ENCODE peak calls at places on chromosomes 11 and 22, in seven cellular contexts. Z is DND-41, N is left lung, M is heart right ventricle, B is RWPE1, F is GM12865, V is HepG2. T is an unnamed sample.

GRCh38 chr22:40009231-40009769 is 14.5 kb downstream of the FAM83F start:
- DNase-seq in Z (no peak), N (no peak), M (no peak), B (no peak), F (no peak), V (no peak), T (no peak)

GRCh38 chr22:20506543-20507252 is 712 bp upstream of the MED15 start:
- DNase-seq in Z (no peak), N (no peak), M (no peak), B (no peak), F (no peak), V (no peak), T (no peak)

GRCh38 chr22:17540481-17540880 is 22.8 kb upstream of the SLC25A18 start:
- DNase-seq in Z (peak), N (no peak), M (no peak), B (no peak), F (no peak), V (no peak), T (no peak)

GRCh38 chr11:101096036-101096704 is 33.4 kb downstream of the PGR start:
- DNase-seq in Z (no peak), N (no peak), M (peak), B (no peak), F (no peak), V (no peak), T (no peak)

GRCh38 chr11:111298466-111299110 is at the start of gene POU2AF3:
- DNase-seq in Z (no peak), N (no peak), M (no peak), B (no peak), F (no peak), V (no peak), T (no peak)

GRCh38 chr11:77311701-77312100 is 10.2 kb upstream of the GDPD4 start:
- DNase-seq in Z (no peak), N (no peak), M (no peak), B (no peak), F (no peak), V (no peak), T (no peak)

GRCh38 chr22:19824197-19825015 is 30.3 kb downstream of the GNB1L start:
- DNase-seq in Z (peak), N (peak), M (no peak), B (peak), F (no peak), V (peak), T (no peak)

GRCh38 chr22:47123827-47124442 is 361.5 kb downstream of the TBC1D22A start:
- DNase-seq in Z (peak), N (no peak), M (no peak), B (no peak), F (no peak), V (no peak), T (no peak)

GRCh38 chr22:24989541-24989951 is 37.0 kb downstream of the KIAA1671 start:
- DNase-seq in Z (no peak), N (no peak), M (no peak), B (no peak), F (no peak), V (no peak), T (no peak)

GRCh38 chr11:80320765-80321164 is 879.9 kb upstream of the TENM4 start:
- DNase-seq in Z (no peak), N (no peak), M (no peak), B (no peak), F (peak), V (no peak), T (no peak)

GRCh38 chr11:112318193-112318592 is 57.5 kb upstream of the PLET1 start:
- DNase-seq in Z (no peak), N (no peak), M (no peak), B (peak), F (no peak), V (no peak), T (no peak)

GRCh38 chr11:112801286-112802088 is 159.7 kb upstream of the NCAM1 start:
- DNase-seq in Z (no peak), N (no peak), M (no peak), B (no peak), F (no peak), V (no peak), T (no peak)

GRCh38 chr11:11701070-11701469 is 79.3 kb upstream of the GALNT18 start:
- DNase-seq in Z (no peak), N (no peak), M (peak), B (peak), F (no peak), V (no peak), T (no peak)

DNA sequence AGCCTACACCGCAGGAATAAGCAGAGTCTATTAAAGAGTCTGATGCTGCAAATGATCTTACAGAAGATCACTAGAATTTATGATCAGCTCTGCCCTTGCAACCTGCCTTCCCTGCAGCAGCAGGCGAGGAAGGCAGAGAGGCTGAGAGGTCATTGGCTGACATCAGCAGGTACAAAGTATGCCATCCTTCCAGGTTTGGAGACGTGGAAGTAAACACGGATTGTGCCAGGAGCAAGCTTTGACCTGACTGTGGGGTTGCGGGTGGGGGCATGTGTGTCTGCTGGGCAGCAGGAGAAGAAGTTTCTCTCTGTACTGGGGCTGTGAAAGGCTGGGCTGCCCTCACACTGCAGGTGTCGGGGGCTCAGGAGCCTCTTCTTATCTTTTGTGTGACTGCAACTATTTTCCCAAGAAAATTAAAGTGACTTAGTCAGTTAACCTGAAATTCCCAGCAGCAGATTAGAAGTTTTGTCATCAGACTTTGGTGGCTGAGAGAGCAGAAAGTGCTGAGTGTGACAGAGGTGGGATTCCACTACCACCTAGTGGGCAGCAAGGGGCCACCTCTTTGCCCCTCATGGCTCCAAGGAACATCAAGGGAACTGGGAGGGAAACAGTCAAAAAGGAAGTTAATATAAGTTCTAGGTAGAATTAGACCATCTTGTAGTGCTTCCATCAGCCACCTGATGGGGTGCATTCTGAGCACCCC is 565.9 kb downstream of the ETS1 start:
- DNase-seq in Z (no peak), N (no peak), M (no peak), B (no peak), F (no peak), V (no peak), T (no peak)
- TF ChIP-seq CTCF in Z (peak), N (no peak), M (peak), B (no peak), F (peak), V (no peak), T (no peak)

GRCh38 chr11:64281957-64282770 is 2.3 kb downstream of the BAD start:
- DNase-seq in Z (no peak), N (no peak), M (no peak), B (no peak), F (no peak), V (no peak), T (no peak)

GRCh38 chr11:64284962-64285884 is at the start of gene GPR137:
- DNase-seq in Z (peak), N (peak), M (peak), B (peak), F (peak), V (peak), T (peak)

GRCh38 chr11:64283092-64283491 is 1.4 kb downstream of the BAD start:
- DNase-seq in Z (no peak), N (no peak), M (no peak), B (no peak), F (no peak), V (no peak), T (no peak)

GRCh38 chr11:64285885-64286800 is 495 bp downstream of the GPR137 start:
- DNase-seq in Z (peak), N (no peak), M (no peak), B (no peak), F (peak), V (no peak), T (no peak)

DNA sequence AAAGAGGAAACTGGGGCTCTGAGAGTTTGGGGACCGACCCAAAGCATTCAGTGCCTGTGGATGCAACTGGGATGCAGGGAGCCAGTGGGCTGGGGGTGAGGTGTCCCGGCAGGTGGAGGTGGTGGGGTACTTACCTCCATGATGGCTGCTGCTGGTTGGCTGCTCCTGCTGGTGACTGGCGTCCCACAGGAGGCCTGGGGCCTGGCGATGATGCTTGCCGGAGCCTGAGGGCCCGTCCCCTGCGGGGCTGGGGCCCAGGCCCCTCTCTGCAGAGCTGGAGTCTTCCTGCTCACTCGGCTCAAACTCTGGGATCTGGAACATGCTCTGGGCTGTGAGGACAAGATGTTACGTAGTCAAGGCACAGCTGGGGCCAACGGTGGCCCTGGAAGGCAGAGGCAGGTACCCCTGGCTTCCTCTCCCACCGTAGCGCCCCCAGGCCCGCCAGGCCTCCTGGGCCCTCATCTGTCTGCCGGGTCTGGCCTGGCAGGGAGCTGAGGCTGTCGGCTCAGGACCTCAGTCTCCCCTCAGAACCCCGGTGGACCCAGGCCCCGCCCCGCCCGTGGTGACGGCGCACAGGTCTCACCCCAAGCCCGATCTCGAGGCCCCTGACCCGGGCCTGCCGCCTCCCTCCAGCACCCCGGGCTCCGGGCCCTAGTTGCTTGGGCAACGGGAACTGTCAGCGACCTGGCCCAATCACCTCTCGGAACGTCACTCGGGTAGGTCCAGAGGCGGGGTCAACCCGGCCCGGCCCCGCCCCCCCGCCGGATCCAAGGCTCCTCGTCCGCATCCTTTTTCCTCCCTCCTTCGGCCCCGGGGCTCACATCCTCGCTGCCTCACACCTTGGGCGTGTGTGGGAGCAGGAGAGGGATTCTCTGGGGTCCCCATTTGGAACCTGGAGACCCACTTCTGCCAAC is at the start of gene BAD:
- DNase-seq in Z (peak), N (peak), M (peak), B (peak), F (peak), V (peak), T (peak)
- TF ChIP-seq CTCF in Z (peak), N (no peak), M (no peak), B (no peak), F (no peak), V (no peak), T (no peak)

DNA sequence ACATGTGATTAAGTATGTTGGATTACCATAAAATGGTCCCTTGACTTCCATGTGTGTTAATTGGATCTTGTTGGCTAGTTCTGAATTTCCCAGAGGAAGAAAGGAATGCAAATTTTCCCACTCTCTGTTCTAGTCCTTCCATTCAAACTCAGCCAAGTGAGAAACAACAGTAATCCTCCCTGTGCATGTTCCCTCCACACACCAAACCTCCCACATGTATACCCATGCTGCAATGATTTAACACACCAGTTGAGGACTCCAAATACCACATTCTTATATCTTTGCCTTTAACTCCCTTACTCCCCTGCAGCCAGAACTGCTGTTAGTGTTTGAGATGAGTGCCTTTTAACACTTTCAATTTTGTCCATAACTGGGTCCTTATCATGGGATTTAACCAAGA is 1158.9 kb downstream of the DLG2 start:
- DNase-seq in Z (no peak), N (no peak), M (no peak), B (no peak), F (no peak), V (no peak), T (no peak)
- TF ChIP-seq CTCF in Z (no peak), N (no peak), M (no peak), B (no peak), F (no peak), V (no peak), T (no peak)

GRCh38 chr11:116258821-116259220 is 514.0 kb downstream of the BUD13 start:
- DNase-seq in Z (no peak), N (no peak), M (no peak), B (no peak), F (no peak), V (no peak), T (no peak)

GRCh38 chr11:116263770-116264169 is 509.0 kb downstream of the BUD13 start:
- DNase-seq in Z (no peak), N (no peak), M (no peak), B (no peak), F (no peak), V (no peak), T (no peak)

GRCh38 chr11:116261616-116262015 is 511.2 kb downstream of the BUD13 start:
- DNase-seq in Z (no peak), N (no peak), M (peak), B (no peak), F (no peak), V (no peak), T (no peak)

GRCh38 chr11:116263020-116263419 is 509.8 kb downstream of the BUD13 start:
- DNase-seq in Z (no peak), N (no peak), M (no peak), B (no peak), F (no peak), V (no peak), T (no peak)

DNA sequence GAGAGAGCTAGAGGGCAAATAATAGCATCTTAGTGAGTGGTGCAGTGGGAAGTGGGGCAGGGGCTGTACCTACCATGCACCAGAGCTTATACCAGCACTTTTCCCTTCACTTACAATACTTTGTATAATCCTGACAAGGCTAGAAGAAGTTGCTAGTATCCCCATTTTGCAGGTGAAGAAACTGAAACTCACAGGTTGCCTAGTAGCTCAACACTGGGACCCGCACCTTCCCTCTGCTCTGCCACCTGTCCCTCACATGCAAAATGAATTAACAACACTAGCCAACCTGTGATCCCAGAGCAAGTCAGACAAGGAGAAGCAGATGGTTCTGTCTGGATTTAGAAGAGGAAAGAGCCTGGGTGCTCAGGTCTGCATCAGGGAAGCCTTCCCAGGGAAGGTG is 510.4 kb downstream of the BUD13 start:
- DNase-seq in Z (no peak), N (no peak), M (no peak), B (no peak), F (no peak), V (no peak), T (no peak)
- TF ChIP-seq CTCF in Z (no peak), N (no peak), M (no peak), B (no peak), F (no peak), V (no peak), T (no peak)

GRCh38 chr11:62925745-62926668 is 4.8 kb upstream of the CHRM1 start:
- DNase-seq in Z (no peak), N (no peak), M (no peak), B (no peak), F (no peak), V (no peak), T (no peak)
- TF ChIP-seq CTCF in Z (no peak), N (no peak), M (no peak), B (no peak), F (no peak), V (no peak), T (no peak)

GRCh38 chr11:20035375-20035700 is 124.9 kb downstream of the DBX1 start:
- DNase-seq in Z (no peak), N (no peak), M (no peak), B (no peak), F (no peak), V (no peak), T (no peak)
- TF ChIP-seq CTCF in Z (no peak), N (no peak), M (no peak), B (no peak), F (no peak), V (no peak), T (no peak)